ENCODE peak calls at places on chromosomes 11 and 22, in ten cellular contexts. D is endodermal cell; C is heart left ventricle; W is mammary epithelial cell; B is pancreas; V is Panc1; X is CD8-positive, alpha-beta T cell; T is upper lobe of right lung; Q is body of pancreas; R is fibroblast of lung. G is an unnamed sample.

GRCh38 chr11:69367211-69367964 is 73.4 kb downstream of the MYEOV start:
- DNase-seq in T (no peak), Q (no peak), C (no peak), X (peak; percentile 32), B (no peak), D (peak; percentile 13), W (no peak), R (no peak), V (no peak), G (no peak)

GRCh38 chr11:75668508-75669297 is at the start of gene MAP6:
- DNase-seq in X (no peak), B (peak; percentile 70), R (peak; percentile 11), T (no peak), C (peak; percentile 67), D (peak; percentile 82), W (peak; percentile 19), V (no peak), Q (no peak), G (no peak)

GRCh38 chr11:7513210-7514098 is at the start of gene PPFIBP2:
- DNase-seq in B (peak; percentile 92), V (peak; percentile 48), T (peak; percentile 92), Q (peak; percentile 87), C (peak; percentile 91), R (peak; percentile 45), D (peak; percentile 94), W (peak; percentile 64), X (peak; percentile 89), G (peak; percentile 88)

GRCh38 chr11:12523180-12523924 is 146.0 kb downstream of the PARVA start:
- DNase-seq in V (no peak), C (no peak), Q (no peak), B (no peak), W (no peak), D (peak; percentile 64), R (no peak), T (no peak), X (no peak), G (no peak)

GRCh38 chr11:116312560-116313340 is 460.0 kb downstream of the BUD13 start:
- DNase-seq in V (no peak), D (no peak), X (no peak), C (peak; percentile 89), T (peak; percentile 90), R (peak; percentile 63), B (peak; percentile 93), W (peak; percentile 10), Q (peak; percentile 86), G (peak; percentile 89)

GRCh38 chr22:27370281-27370680 is 431.3 kb downstream of the MN1 start:
- DNase-seq in W (no peak), T (no peak), B (no peak), Q (no peak), C (no peak), V (no peak), D (no peak), X (no peak), R (no peak), G (no peak)

GRCh38 chr11:71300187-71300586 is 47.8 kb upstream of the SHANK2 start:
- DNase-seq in R (no peak), X (peak; percentile 1), V (no peak), T (no peak), C (no peak), W (no peak), B (no peak), Q (no peak), D (no peak), G (no peak)

GRCh38 chr22:30381250-30381649 is 6.0 kb downstream of the RNF215 start:
- DNase-seq in B (no peak), R (no peak), C (no peak), D (no peak), W (no peak), Q (no peak), T (no peak), X (no peak), V (no peak), G (no peak)

GRCh38 chr11:77024745-77025144 is 9.5 kb upstream of the B3GNT6 start:
- DNase-seq in V (no peak), B (no peak), C (no peak), Q (no peak), W (no peak), X (no peak), D (no peak), R (no peak), T (no peak), G (no peak)

GRCh38 chr11:77026743-77027142 is 7.5 kb upstream of the B3GNT6 start:
- DNase-seq in T (no peak), C (no peak), R (no peak), Q (no peak), W (no peak), X (no peak), B (no peak), D (no peak), V (no peak), G (no peak)

GRCh38 chr11:77019976-77020591 is 14.1 kb upstream of the B3GNT6 start:
- DNase-seq in Q (no peak), V (peak; percentile 66), W (peak; percentile 66), T (no peak), X (no peak), B (no peak), C (no peak), D (no peak), R (peak; percentile 62), G (no peak)

GRCh38 chr11:77026236-77026635 is 8.0 kb upstream of the B3GNT6 start:
- DNase-seq in X (no peak), D (no peak), R (no peak), B (no peak), T (no peak), C (no peak), W (no peak), Q (no peak), V (no peak), G (no peak)

GRCh38 chr11:77020751-77021150 is 13.4 kb upstream of the B3GNT6 start:
- DNase-seq in R (peak; percentile 14), B (no peak), V (no peak), X (no peak), W (peak; percentile 68), Q (no peak), T (no peak), C (no peak), D (no peak), G (no peak)
- TF ChIP-seq CTCF in R (no peak), B (no peak), V (no peak), X (no peak), W (no peak), Q (no peak), T (no peak), C (no peak), D (no peak), G (no peak)

GRCh38 chr11:15967166-15967565 is 389.2 kb downstream of the SOX6 start:
- DNase-seq in R (no peak), X (no peak), T (no peak), V (no peak), Q (no peak), B (no peak), C (no peak), D (no peak), W (peak; percentile 84), G (no peak)

GRCh38 chr11:15969281-15969680 is 387.1 kb downstream of the SOX6 start:
- DNase-seq in W (peak; percentile 87), T (no peak), C (no peak), V (peak; percentile 25), Q (peak; percentile 81), D (peak; percentile 53), R (peak; percentile 86), X (no peak), B (no peak), G (no peak)

GRCh38 chr11:15969701-15970329 is 386.5 kb downstream of the SOX6 start:
- DNase-seq in D (no peak), X (no peak), T (no peak), C (no peak), V (no peak), B (no peak), W (peak; percentile 97), R (peak; percentile 82), Q (no peak), G (no peak)

GRCh38 chr11:15968461-15969130 is 387.8 kb downstream of the SOX6 start:
- DNase-seq in X (no peak), C (no peak), B (no peak), T (no peak), V (no peak), Q (no peak), D (peak; percentile 54), R (no peak), W (peak; percentile 22), G (no peak)

GRCh38 chr11:15967966-15968365 is 388.4 kb downstream of the SOX6 start:
- DNase-seq in X (no peak), W (peak; percentile 60), V (no peak), Q (no peak), D (no peak), C (no peak), R (peak; percentile 58), B (no peak), T (no peak), G (no peak)
- H3K4me1 ChIP-seq in X (no peaks in the 10 kb centered on the region), W (peaks cover 61% of the 10 kb centered on the region), V (peaks cover 4% of the 10 kb centered on the region), Q (peaks cover 23% of the 10 kb centered on the region), D (no peaks in the 10 kb centered on the region), C (peaks cover 38% of the 10 kb centered on the region), R (peaks cover 11% of the 10 kb centered on the region), B (peaks cover 7% of the 10 kb centered on the region), T (peaks cover 23% of the 10 kb centered on the region), G (peaks cover 33% of the 10 kb centered on the region)

GRCh38 chr22:19634206-19634536 is 80.1 kb upstream of the SEPTIN5 start:
- DNase-seq in V (no peak), C (no peak), W (no peak), R (no peak), X (no peak), B (no peak), Q (no peak), T (no peak), D (peak; percentile 35), G (no peak)

GRCh38 chr22:19637405-19638281 is 76.7 kb upstream of the SEPTIN5 start:
- DNase-seq in C (no peak), T (no peak), V (no peak), D (peak; percentile 39), Q (no peak), R (no peak), B (no peak), W (no peak), X (no peak), G (no peak)

GRCh38 chr22:19636696-19637355 is 77.5 kb upstream of the SEPTIN5 start:
- DNase-seq in W (no peak), R (no peak), C (no peak), T (no peak), V (no peak), B (no peak), D (peak; percentile 41), Q (no peak), X (no peak), G (no peak)

GRCh38 chr22:19634576-19634975 is 79.7 kb upstream of the SEPTIN5 start:
- DNase-seq in T (no peak), W (no peak), C (no peak), X (no peak), V (no peak), R (no peak), Q (no peak), B (no peak), D (peak; percentile 16), G (no peak)

DNA sequence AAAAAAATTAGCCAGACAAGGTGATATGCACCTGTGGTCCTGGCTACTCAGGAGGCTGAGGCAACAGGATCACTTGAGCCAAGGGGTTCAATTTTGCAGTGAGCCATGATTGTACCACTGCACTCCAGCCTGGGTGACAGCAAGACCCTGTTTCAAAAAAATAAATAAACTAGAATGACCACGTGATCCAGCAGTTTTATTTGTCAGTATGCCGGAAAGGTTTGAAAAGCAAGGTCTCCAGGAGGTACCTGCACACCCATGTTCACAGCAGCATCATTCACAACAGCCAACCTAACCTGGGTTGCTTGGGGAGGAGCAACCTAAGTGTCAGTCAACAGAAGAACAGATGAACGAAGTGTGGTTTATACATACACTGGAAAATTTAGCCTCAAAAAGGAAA is 78.7 kb upstream of the SEPTIN5 start:
- DNase-seq in D (peak; percentile 13), B (no peak), C (no peak), R (no peak), W (no peak), X (no peak), V (no peak), T (no peak), Q (no peak), G (no peak)
- TF ChIP-seq CTCF in D (no peak), B (no peak), C (no peak), R (no peak), W (no peak), X (no peak), V (no peak), T (no peak), Q (no peak), G (no peak)

DNA sequence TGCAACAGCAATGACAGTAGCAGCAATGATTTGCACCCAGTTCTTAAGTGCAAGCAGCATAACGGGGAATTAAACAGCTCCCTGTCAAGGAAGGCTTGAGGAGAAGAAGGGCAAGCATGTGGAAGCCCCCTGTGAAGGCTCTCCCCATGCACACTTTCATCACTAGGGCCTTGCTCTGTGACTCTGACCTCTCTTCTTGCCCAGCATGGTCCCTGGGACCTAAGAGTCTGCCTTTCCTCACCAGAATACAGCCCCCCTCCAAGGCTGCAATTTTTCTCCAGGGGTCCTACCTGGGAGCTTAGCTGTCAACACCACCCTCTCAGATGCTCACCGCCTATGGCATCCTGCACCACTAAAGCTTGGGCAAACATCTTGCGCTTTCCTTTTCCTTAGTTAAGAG is 187.5 kb downstream of the ADAMTS15 start:
- DNase-seq in T (no peak), X (no peak), D (no peak), V (no peak), C (no peak), Q (no peak), W (no peak), B (no peak), R (no peak), G (no peak)
- H3K4me1 ChIP-seq in T (peaks cover 16% of the 10 kb centered on the region), X (no peaks in the 10 kb centered on the region), D (no peaks in the 10 kb centered on the region), V (peaks cover 61% of the 10 kb centered on the region), C (peaks cover 8% of the 10 kb centered on the region), Q (no peaks in the 10 kb centered on the region), W (peaks cover 58% of the 10 kb centered on the region), B (no peaks in the 10 kb centered on the region), R (peaks cover 39% of the 10 kb centered on the region), G (peaks cover 33% of the 10 kb centered on the region)

G was measured in lower lobe of right lung.